ENCODE peak calls at places on chromosomes 1 and 21, in five cellular contexts. C is BE2C; M is stimulated activated CD4-positive, alpha-beta T cell treated with anti-CD3 and anti-CD28 coated beads, TNF-alpha, amount 100 ng/mL, for 4 hours; X is iris pigment epithelial cell; O is WTC11. I is an unnamed sample.

GRCh38 chr1:36349839-36350238 is 26.4 kb upstream of the EVA1B start:
- DNase-seq in O (no peak), X (no peak), C (no peak), M (no peak), I (no peak)

GRCh38 chr1:210489491-210489890 is 160.8 kb downstream of the HHAT start:
- DNase-seq in O (no peak), M (no peak), C (no peak), X (no peak), I (no peak)

GRCh38 chr1:52680353-52680752 is 17.8 kb downstream of the COA7 start:
- DNase-seq in O (no peak), C (no peak), M (no peak), X (no peak), I (no peak)

GRCh38 chr1:246753670-246754535 is 29.7 kb downstream of the SCCPDH start:
- DNase-seq in M (peak; percentile 22), C (peak; percentile 74), O (peak; percentile 89), X (peak; percentile 60), I (peak; percentile 69)

GRCh38 chr1:162248854-162249535 is 127.7 kb downstream of the SPATA46 start:
- DNase-seq in C (no peak), O (peak; percentile 22), M (no peak), X (no peak), I (no peak)

GRCh38 chr1:148389027-148389339 is 94.1 kb downstream of the PPIAL4G start:
- DNase-seq in C (no peak), O (no peak), X (no peak), M (no peak), I (no peak)

GRCh38 chr1:14606632-14607031 is 8.1 kb downstream of the KAZN start:
- DNase-seq in C (no peak), M (no peak), X (no peak), O (no peak), I (no peak)

GRCh38 chr21:29271927-29272333 is 26.8 kb upstream of the BACH1 start:
- DNase-seq in X (no peak), C (no peak), M (no peak), O (no peak), I (no peak)

GRCh38 chr1:177355575-177355974 is 184.8 kb downstream of the BRINP2 start:
- DNase-seq in C (no peak), M (no peak), X (peak; percentile 37), O (peak; percentile 33), I (peak; percentile 16)

I was measured in SK-N-DZ.